ENCODE peak calls at places on chromosomes 13 and 19, in six cellular contexts. E is stimulated activated CD8-positive, alpha-beta memory T cell treated with anti-CD3 and anti-CD28 coated beads, Interleukin-2, amount 100 ng/mL, for 1 hour; F is iPS-NIHi11; U is stimulated activated CD4-positive, alpha-beta T cell treated with anti-CD3 and anti-CD28 coated beads, Interleukin-4, amount 100 ng/mL, for 24 hours; K is fibroblast of villous mesenchyme; A is ELF-1. N is an unnamed sample.

GRCh38 chr13:58884353-58884752 is 1252.8 kb downstream of the PCDH17 start:
- DNase-seq in E (no peak), F (no peak), U (no peak), K (no peak), A (no peak), N (no peak)

GRCh38 chr19:14375582-14376291 is 5.5 kb upstream of the ADGRE5 start:
- DNase-seq in E (no peak), F (peak; percentile 9), U (no peak), K (peak; percentile 29), A (no peak), N (no peak)

GRCh38 chr19:4707956-4708650 is 15.5 kb downstream of the DPP9 start:
- DNase-seq in E (no peak), F (no peak), U (no peak), K (peak; percentile 84), A (no peak), N (no peak)

GRCh38 chr13:107809125-107809524 is 406.2 kb downstream of the LIG4 start:
- DNase-seq in E (no peak), F (no peak), U (no peak), K (no peak), A (no peak), N (no peak)

GRCh38 chr13:63307239-63307638 is 1891.6 kb upstream of the PCDH20 start:
- DNase-seq in E (no peak), F (no peak), U (no peak), K (no peak), A (no peak), N (no peak)

GRCh38 chr13:75670496-75670895 is 34.4 kb downstream of the LMO7 start:
- DNase-seq in E (no peak), F (no peak), U (no peak), K (no peak), A (no peak), N (no peak)

GRCh38 chr13:29581666-29582065 is 13.8 kb downstream of the SLC7A1 start:
- DNase-seq in E (no peak), F (no peak), U (no peak), K (no peak), A (no peak), N (no peak)

GRCh38 chr13:103351035-103351828 is 285.0 kb upstream of the SLC10A2 start:
- DNase-seq in E (no peak), F (peak; percentile 29), U (no peak), K (peak; percentile 0), A (peak; percentile 6), N (no peak)

GRCh38 chr13:99694251-99694650 is 193.0 kb downstream of the TM9SF2 start:
- DNase-seq in E (no peak), F (no peak), U (no peak), K (no peak), A (no peak), N (no peak)

GRCh38 chr13:31012285-31013024 is 80.0 kb downstream of the TEX26 start:
- DNase-seq in E (no peak), F (peak; percentile 34), U (no peak), K (peak; percentile 54), A (peak; percentile 15), N (no peak)

GRCh38 chr13:23771966-23772365 is 117.2 kb downstream of the MIPEP start:
- DNase-seq in E (no peak), F (no peak), U (no peak), K (peak; percentile 41), A (no peak), N (no peak)

GRCh38 chr13:44758595-44759221 is 182.6 kb upstream of the TSC22D1 start:
- DNase-seq in E (no peak), F (no peak), U (peak; percentile 12), K (peak; percentile 80), A (peak; percentile 15), N (no peak)

N was measured in hypothalamus.